ENCODE peak calls at places on chromosome 13, in nine cellular contexts. E is body of pancreas, F is fibroblast of mammary gland, D is left ventricle myocardium inferior, I is gastrocnemius medialis, G is colonic mucosa, A is spleen, O is ovary, L is psoas muscle. K is an unnamed sample.
A peak's percentile ranks its signal among the peaks of the same experiment; 100 is the strongest.

GRCh38 chr13:46386996-46387851 is at the start of gene RUBCNL:
- DNase-seq in E (peak; percentile 16), F (peak; percentile 64), D (peak; percentile 34), I (no peak), G (peak; percentile 81), A (peak; percentile 92), O (no peak), L (peak; percentile 62), K (peak; percentile 24)

GRCh38 chr13:46119883-46120614 is 15.2 kb upstream of the CPB2 start:
- DNase-seq in E (peak; percentile 38), F (peak; percentile 64), D (no peak), I (no peak), G (no peak), A (no peak), O (peak; percentile 16), L (no peak), K (peak; percentile 87)

GRCh38 chr13:87669379-87669978 is 1.7 kb upstream of the SLITRK5 start:
- DNase-seq in E (no peak), F (peak; percentile 31), D (no peak), I (no peak), G (no peak), A (no peak), O (no peak), L (no peak), K (peak; percentile 14)

GRCh38 chr13:40187836-40188591 is 478.4 kb downstream of the FOXO1 start:
- DNase-seq in E (no peak), F (no peak), D (no peak), I (no peak), G (no peak), A (peak; percentile 82), O (no peak), L (no peak), K (no peak)

GRCh38 chr13:44117351-44117750 is 237.6 kb downstream of the LACC1 start:
- DNase-seq in E (no peak), F (no peak), D (no peak), I (no peak), G (no peak), A (no peak), O (no peak), L (no peak), K (no peak)

GRCh38 chr13:106291006-106291405 is 244.5 kb downstream of the EFNB2 start:
- DNase-seq in E (no peak), F (peak; percentile 80), D (no peak), I (no peak), G (no peak), A (no peak), O (no peak), L (no peak), K (no peak)

GRCh38 chr13:111555268-111555633 is 234.8 kb downstream of the TEX29 start:
- DNase-seq in E (no peak), F (no peak), D (no peak), I (no peak), G (no peak), A (peak; percentile 34), O (no peak), L (no peak), K (no peak)

GRCh38 chr13:59680429-59681024 is 483.2 kb downstream of the DIAPH3 start:
- DNase-seq in E (no peak), F (peak; percentile 45), D (no peak), I (no peak), G (no peak), A (no peak), O (no peak), L (no peak), K (no peak)

GRCh38 chr13:107585466-107585865 is 629.9 kb downstream of the LIG4 start:
- DNase-seq in E (no peak), F (no peak), D (no peak), I (no peak), G (no peak), A (no peak), O (no peak), L (no peak), K (no peak)

GRCh38 chr13:83752141-83752540 is 130.1 kb downstream of the SLITRK1 start:
- DNase-seq in E (no peak), F (peak; percentile 16), D (no peak), I (no peak), G (no peak), A (no peak), O (no peak), L (no peak), K (no peak)

GRCh38 chr13:62014299-62014698 is 598.6 kb upstream of the PCDH20 start:
- DNase-seq in E (no peak), F (peak; percentile 1), D (no peak), I (no peak), G (no peak), A (no peak), O (no peak), L (no peak), K (no peak)

GRCh38 chr13:98478134-98479129 is 98.5 kb downstream of the STK24 start:
- DNase-seq in E (no peak), F (peak; percentile 54), D (no peak), I (no peak), G (no peak), A (no peak), O (no peak), L (no peak), K (no peak)

GRCh38 chr13:49791753-49792549 is 531 bp downstream of the KPNA3 start:
- DNase-seq in E (peak; percentile 49), F (peak; percentile 28), D (no peak), I (peak; percentile 39), G (peak; percentile 58), A (peak; percentile 94), O (peak; percentile 40), L (no peak), K (peak; percentile 70)

GRCh38 chr13:26112843-26113242 is 61.0 kb upstream of the SHISA2 start:
- DNase-seq in E (no peak), F (no peak), D (no peak), I (no peak), G (no peak), A (no peak), O (no peak), L (no peak), K (no peak)

GRCh38 chr13:51068501-51068900 is 42.6 kb downstream of the C13orf42 start:
- DNase-seq in E (no peak), F (no peak), D (no peak), I (no peak), G (no peak), A (no peak), O (no peak), L (no peak), K (no peak)

GRCh38 chr13:113321546-113321945 is 24.5 kb downstream of the LAMP1 start:
- DNase-seq in E (no peak), F (no peak), D (no peak), I (no peak), G (no peak), A (no peak), O (no peak), L (peak; percentile 44), K (no peak)

GRCh38 chr13:75326173-75327131 is 155.5 kb downstream of the TBC1D4 start:
- DNase-seq in E (no peak), F (peak; percentile 44), D (no peak), I (no peak), G (no peak), A (peak; percentile 77), O (no peak), L (no peak), K (no peak)

GRCh38 chr13:31042084-31042483 is 109.6 kb downstream of the TEX26 start:
- DNase-seq in E (no peak), F (no peak), D (no peak), I (no peak), G (no peak), A (no peak), O (no peak), L (no peak), K (no peak)

GRCh38 chr13:50798923-50799322 is 44.6 kb downstream of the DLEU7 start:
- DNase-seq in E (no peak), F (peak; percentile 57), D (no peak), I (no peak), G (no peak), A (no peak), O (no peak), L (no peak), K (no peak)

GRCh38 chr13:39159393-39159792 is 121.1 kb downstream of the NHLRC3 start:
- DNase-seq in E (no peak), F (no peak), D (no peak), I (no peak), G (no peak), A (no peak), O (no peak), L (no peak), K (no peak)

GRCh38 chr13:77339408-77339807 is 12.5 kb upstream of the MYCBP2 start:
- DNase-seq in E (no peak), F (no peak), D (no peak), I (no peak), G (no peak), A (no peak), O (no peak), L (no peak), K (no peak)

GRCh38 chr13:20136781-20137703 is 23.8 kb downstream of the GJA3 start:
- DNase-seq in E (peak; percentile 70), F (peak; percentile 19), D (no peak), I (no peak), G (peak; percentile 68), A (no peak), O (no peak), L (no peak), K (peak; percentile 55)
- TF ChIP-seq CTCF in E (peak; percentile 36), F (peak; percentile 45), D (peak; percentile 26), I (no peak), G (no peak), A (no peak), O (no peak), L (peak; percentile 6), K (peak; percentile 52)

GRCh38 chr13:99766641-99767045 is 204.9 kb downstream of the ZIC5 start:
- DNase-seq in E (no peak), F (no peak), D (no peak), I (no peak), G (no peak), A (no peak), O (no peak), L (no peak), K (no peak)
- TF ChIP-seq CTCF in E (no peak), F (no peak), D (no peak), I (no peak), G (no peak), A (no peak), O (no peak), L (no peak), K (no peak)

GRCh38 chr13:48078251-48078656 is 16.6 kb downstream of the MED4 start:
- DNase-seq in E (no peak), F (no peak), D (no peak), I (no peak), G (no peak), A (no peak), O (no peak), L (no peak), K (no peak)
- TF ChIP-seq CTCF in E (no peak), F (peak; percentile 7), D (peak; percentile 18), I (no peak), G (no peak), A (peak; percentile 24), O (no peak), L (no peak), K (no peak)

GRCh38 chr13:96792736-96793444 is 201.4 kb downstream of the OXGR1 start:
- DNase-seq in E (peak; percentile 47), F (peak; percentile 35), D (no peak), I (no peak), G (no peak), A (no peak), O (no peak), L (no peak), K (no peak)

GRCh38 chr13:96792188-96792587 is 202.1 kb downstream of the OXGR1 start:
- DNase-seq in E (no peak), F (no peak), D (no peak), I (no peak), G (no peak), A (no peak), O (no peak), L (no peak), K (no peak)

GRCh38 chr13:96796234-96796633 is 198.0 kb downstream of the OXGR1 start:
- DNase-seq in E (no peak), F (peak; percentile 17), D (no peak), I (no peak), G (no peak), A (no peak), O (no peak), L (no peak), K (no peak)
- TF ChIP-seq CTCF in E (no peak), F (peak; percentile 47), D (no peak), I (no peak), G (no peak), A (no peak), O (no peak), L (no peak), K (no peak)

K was measured in thyroid gland.